ENCODE peak calls at places on chromosome 16, in five cellular contexts. S is PC-9, K is HCT116, U is K562, I is PC-3. E is an unnamed sample.

GRCh38 chr16:27386674-27387073 is 15.3 kb upstream of the IL21R start:
- DNase-seq in S (no peak), K (no peak), U (no peak), I (no peak), E (no peak)

GRCh38 chr16:72927199-72928088 is 120.5 kb downstream of the ZFHX3 start:
- DNase-seq in S (peak; percentile 97), K (no peak), U (no peak), I (peak; percentile 96), E (peak; percentile 92)

GRCh38 chr16:590165-590874 is 454 bp downstream of the RAB40C start:
- DNase-seq in S (no peak), K (no peak), U (peak; percentile 39), I (peak; percentile 23), E (peak; percentile 45)

GRCh38 chr16:24789881-24790280 is 55.9 kb upstream of the SLC5A11 start:
- DNase-seq in S (no peak), K (no peak), U (no peak), I (no peak), E (peak; percentile 81)

GRCh38 chr16:16025214-16025968 is 76.0 kb downstream of the ABCC1 start:
- DNase-seq in S (no peak), K (no peak), U (peak; percentile 21), I (peak; percentile 70), E (peak; percentile 85)

GRCh38 chr16:11224894-11225676 is 30.9 kb downstream of the SOCS1 start:
- DNase-seq in S (no peak), K (no peak), U (no peak), I (no peak), E (peak; percentile 32)

GRCh38 chr16:7086842-7087616 is 245.6 kb upstream of the RBFOX1 start:
- DNase-seq in S (no peak), K (no peak), U (no peak), I (peak; percentile 1), E (no peak)

GRCh38 chr16:68636064-68636551 is 9.0 kb upstream of the CDH3 start:
- DNase-seq in S (peak; percentile 88), K (no peak), U (no peak), I (peak; percentile 93), E (peak; percentile 97)

GRCh38 chr16:50466170-50466569 is 82.0 kb upstream of the NKD1 start:
- DNase-seq in S (no peak), K (no peak), U (no peak), I (no peak), E (no peak)

GRCh38 chr16:50469121-50469743 is 79.0 kb upstream of the NKD1 start:
- DNase-seq in S (no peak), K (no peak), U (no peak), I (no peak), E (no peak)

GRCh38 chr16:50468749-50469078 is 79.5 kb upstream of the NKD1 start:
- DNase-seq in S (no peak), K (no peak), U (no peak), I (no peak), E (no peak)

GRCh38 chr16:50467943-50468748 is 80.0 kb upstream of the NKD1 start:
- DNase-seq in S (no peak), K (no peak), U (peak; percentile 81), I (no peak), E (no peak)

GRCh38 chr16:50467559-50467942 is 80.6 kb upstream of the NKD1 start:
- DNase-seq in S (no peak), K (no peak), U (no peak), I (no peak), E (no peak)
- TF ChIP-seq EZH2 in S (no peak), K (no peak), U (no peak), I (no peak), E (peak; percentile 88)

GRCh38 chr16:84059946-84060901 is 17.6 kb upstream of the SLC38A8 start:
- DNase-seq in S (no peak), K (no peak), U (no peak), I (no peak), E (no peak)
- H3K4me3 ChIP-seq in S (no peak overlapping the region), K (no peak overlapping the region), U (no peak overlapping the region), I (no peak overlapping the region), E (no peak overlapping the region)

GRCh38 chr16:70751593-70751992 is 49.4 kb downstream of the VAC14 start:
- DNase-seq in S (no peak), K (no peak), U (no peak), I (no peak), E (no peak)

GRCh38 chr16:70749681-70750601 is 51.0 kb downstream of the VAC14 start:
- DNase-seq in S (no peak), K (no peak), U (peak; percentile 47), I (no peak), E (no peak)

GRCh38 chr16:70749006-70749678 is 51.8 kb downstream of the VAC14 start:
- DNase-seq in S (peak; percentile 54), K (no peak), U (no peak), I (no peak), E (no peak)

GRCh38 chr16:70752381-70752780 is 48.6 kb downstream of the VAC14 start:
- DNase-seq in S (no peak), K (no peak), U (no peak), I (no peak), E (no peak)

GRCh38 chr16:70750893-70751467 is 50.0 kb downstream of the VAC14 start:
- DNase-seq in S (no peak), K (no peak), U (no peak), I (no peak), E (no peak)
- H2AFZ ChIP-seq in S (no peak overlapping the region), K (no peak overlapping the region), U (no peak overlapping the region), I (no peak overlapping the region), E (no peak overlapping the region)

DNA sequence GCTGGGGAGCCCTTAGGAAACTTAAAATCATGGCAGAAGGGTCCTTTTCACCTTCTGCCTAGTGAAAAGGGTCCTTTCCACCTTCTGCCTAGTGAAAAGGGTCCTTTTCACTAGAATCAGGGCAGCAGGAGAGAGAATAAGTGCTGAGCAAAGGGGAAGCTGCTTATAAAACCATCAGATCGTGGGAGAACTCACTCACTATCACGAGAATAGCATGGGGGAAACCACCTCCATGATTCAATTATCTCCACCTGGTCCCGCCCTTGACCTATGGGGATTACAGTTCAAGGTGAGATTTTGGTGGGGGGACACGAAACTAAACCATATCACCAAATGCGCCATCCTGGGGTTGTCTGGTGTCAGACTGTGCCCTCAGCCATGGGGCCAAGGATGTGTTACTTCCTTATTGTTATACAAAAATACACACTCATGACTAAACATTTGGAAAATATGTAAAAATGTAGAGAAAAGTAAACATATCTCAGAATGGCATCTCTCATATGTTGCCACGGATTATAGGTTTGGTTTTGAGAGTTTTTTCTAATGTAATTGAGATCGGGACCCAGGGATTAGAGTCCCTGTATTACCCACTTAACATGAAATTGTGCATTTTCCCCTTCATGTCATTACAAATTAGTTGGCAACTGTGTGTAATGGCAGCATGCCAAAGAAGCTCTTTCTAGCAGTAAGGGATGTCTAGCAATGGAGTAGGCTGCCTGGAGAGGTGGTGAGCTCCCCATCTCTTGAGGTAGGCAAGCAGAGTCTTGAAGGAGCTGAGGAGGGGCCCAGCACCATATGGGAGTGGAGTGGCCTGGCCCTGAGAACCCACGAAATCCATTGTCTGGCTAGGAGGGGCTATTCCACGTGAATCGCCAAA is 10.3 kb upstream of the KATNB1 start:
- DNase-seq in S (no peak), K (no peak), U (no peak), I (peak; percentile 2), E (no peak)
- TF ChIP-seq EZH2 in S (no peak), K (no peak), U (no peak), I (no peak), E (no peak)

GRCh38 chr16:4958510-4959111 is 481 bp downstream of the SEC14L5 start:
- DNase-seq in S (no peak), K (no peak), U (no peak), I (no peak), E (no peak)
- H3K4me3 ChIP-seq in S (peak overlapping the region; percentile 49), K (peak overlapping the region; percentile 51), U (peak overlapping the region; percentile 18), I (peak overlapping the region; percentile 62), E (no peak overlapping the region)

GRCh38 chr16:28609631-28610594 is at the start of gene SULT1A1:
- DNase-seq in S (peak; percentile 85), K (no peak), U (peak; percentile 60), I (no peak), E (peak; percentile 37)
- H2AFZ ChIP-seq in S (no peak within 1 kb of the TSS), K (no peak within 1 kb of the TSS), U (peak within 1 kb of the TSS; percentile 66), I (no peak within 1 kb of the TSS), E (no peak within 1 kb of the TSS)

GRCh38 chr16:3013491-3013951 is 798 bp downstream of the CLDN9 start:
- DNase-seq in S (peak; percentile 68), K (no peak), U (no peak), I (peak; percentile 40), E (no peak)

GRCh38 chr16:3012828-3013420 is at the start of gene CLDN9:
- DNase-seq in S (peak; percentile 88), K (no peak), U (no peak), I (peak; percentile 58), E (no peak)

GRCh38 chr16:3010510-3010909 is 2.2 kb upstream of the CLDN9 start:
- DNase-seq in S (no peak), K (no peak), U (no peak), I (no peak), E (no peak)

GRCh38 chr16:3013998-3014690 is 1.4 kb downstream of the CLDN9 start:
- DNase-seq in S (no peak), K (no peak), U (no peak), I (no peak), E (no peak)

DNA sequence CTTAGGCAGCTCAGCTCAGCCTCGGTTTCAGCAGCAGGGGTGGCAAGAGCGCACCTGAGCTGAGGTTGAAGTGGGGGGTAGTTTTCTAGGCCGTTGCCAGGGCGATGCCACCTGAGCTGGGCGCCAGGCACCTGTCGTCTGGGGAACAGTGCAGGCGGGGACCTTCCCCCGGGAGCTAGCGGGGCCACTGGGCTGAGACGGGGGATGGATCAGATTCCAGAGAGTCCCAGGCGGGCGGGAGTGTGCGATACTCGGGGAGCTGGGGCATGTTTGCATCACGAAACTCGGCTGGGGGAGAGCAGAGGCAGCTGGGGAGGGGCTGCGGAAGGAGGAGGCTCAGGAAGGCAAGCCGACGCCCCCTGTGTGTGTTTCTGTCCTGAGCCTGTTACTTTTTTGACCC is 477 bp upstream of the CLDN9 start:
- DNase-seq in S (no peak), K (no peak), U (no peak), I (no peak), E (no peak)
- TF ChIP-seq EZH2 in S (no peak), K (no peak), U (no peak), I (no peak), E (no peak)

E was measured in mammary epithelial cell.